ENCODE peak calls at places on chromosomes 13 and 19, in five cellular contexts. B, R, O, I and A are unnamed samples.

GRCh38 chr13:110054041-110054440 is 252.9 kb downstream of the COL4A1 start:
- DNase-seq in B (no peak), R (no peak), O (no peak), I (no peak), A (no peak)

GRCh38 chr13:66532146-66532545 is 698.0 kb downstream of the PCDH9 start:
- DNase-seq in B (no peak), R (no peak), O (no peak), I (no peak), A (no peak)

GRCh38 chr19:31058676-31059075 is 290.6 kb downstream of the TSHZ3 start:
- DNase-seq in B (no peak), R (no peak), O (no peak), I (no peak), A (no peak)

GRCh38 chr13:23794267-23795161 is 94.7 kb downstream of the MIPEP start:
- DNase-seq in B (no peak), R (no peak), O (no peak), I (no peak), A (peak; percentile 52)

GRCh38 chr19:28887920-28888618 is 324.9 kb downstream of the UQCRFS1 start:
- DNase-seq in B (no peak), R (no peak), O (no peak), I (peak; percentile 40), A (no peak)

GRCh38 chr19:12794196-12794921 is 3.1 kb downstream of the JUNB start:
- DNase-seq in B (no peak), R (no peak), O (no peak), I (no peak), A (no peak)

GRCh38 chr19:20422616-20423205 is 142.9 kb downstream of the ZNF737 start:
- DNase-seq in B (peak; percentile 38), R (no peak), O (no peak), I (no peak), A (no peak)

GRCh38 chr19:31386806-31387205 is 37.6 kb upstream of the TSHZ3 start:
- DNase-seq in B (no peak), R (no peak), O (no peak), I (no peak), A (no peak)

GRCh38 chr13:97408938-97409337 is 25.0 kb upstream of the RAP2A start:
- DNase-seq in B (no peak), R (no peak), O (no peak), I (no peak), A (no peak)

GRCh38 chr13:51520524-51520923 is 63.7 kb upstream of the WDFY2 start:
- DNase-seq in B (no peak), R (no peak), O (no peak), I (no peak), A (no peak)

GRCh38 chr13:33263976-33264619 is 21.5 kb downstream of the STARD13 start:
- DNase-seq in B (no peak), R (no peak), O (no peak), I (no peak), A (no peak)

GRCh38 chr13:27573265-27573664 is 47.1 kb downstream of the LNX2 start:
- DNase-seq in B (no peak), R (no peak), O (no peak), I (no peak), A (no peak)

GRCh38 chr19:50963381-50963780 is 6.0 kb downstream of the KLK6 start:
- DNase-seq in B (no peak), R (no peak), O (no peak), I (no peak), A (no peak)

GRCh38 chr19:17076539-17076919 is 952 bp downstream of the MYO9B start:
- DNase-seq in B (no peak), R (no peak), O (no peak), I (no peak), A (peak; percentile 58)

GRCh38 chr13:102677122-102677521 is 17.7 kb downstream of the METTL21C start:
- DNase-seq in B (no peak), R (no peak), O (no peak), I (no peak), A (no peak)

GRCh38 chr19:12364391-12365093 is 941 bp downstream of the ZNF442 start:
- DNase-seq in B (no peak), R (no peak), O (no peak), I (peak; percentile 27), A (peak; percentile 56)

GRCh38 chr19:926595-927043 is 784 bp downstream of the ARID3A start:
- DNase-seq in B (no peak), R (no peak), O (peak; percentile 67), I (no peak), A (peak; percentile 89)

GRCh38 chr19:928471-929259 is 2.8 kb downstream of the ARID3A start:
- DNase-seq in B (no peak), R (no peak), O (no peak), I (no peak), A (no peak)

GRCh38 chr19:927707-928401 is 2.0 kb downstream of the ARID3A start:
- DNase-seq in B (no peak), R (no peak), O (no peak), I (no peak), A (no peak)

GRCh38 chr19:925912-926594 is at the start of gene ARID3A:
- DNase-seq in B (no peak), R (no peak), O (peak; percentile 56), I (no peak), A (peak; percentile 95)

GRCh38 chr19:927044-927706 is 1.3 kb downstream of the ARID3A start:
- DNase-seq in B (no peak), R (no peak), O (peak; percentile 55), I (peak; percentile 75), A (peak; percentile 79)
- TF ChIP-seq CTCF in B (no peak), R (no peak), O (no peak), I (no peak), A (no peak)

GRCh38 chr13:91406619-91407018 is 8.2 kb downstream of the GPC5 start:
- DNase-seq in B (no peak), R (peak; percentile 37), O (no peak), I (no peak), A (peak; percentile 43)
- TF ChIP-seq CTCF in B (no peak), R (peak; percentile 67), O (no peak), I (no peak), A (peak; percentile 36)

GRCh38 chr13:88000787-88001186 is 329.6 kb downstream of the SLITRK5 start:
- DNase-seq in B (no peak), R (no peak), O (no peak), I (no peak), A (no peak)

GRCh38 chr13:88000239-88000638 is 329.1 kb downstream of the SLITRK5 start:
- DNase-seq in B (no peak), R (no peak), O (no peak), I (no peak), A (no peak)

GRCh38 chr13:87999791-88000190 is 328.6 kb downstream of the SLITRK5 start:
- DNase-seq in B (no peak), R (no peak), O (no peak), I (no peak), A (no peak)

GRCh38 chr13:87999141-87999765 is 328.1 kb downstream of the SLITRK5 start:
- DNase-seq in B (no peak), R (no peak), O (no peak), I (no peak), A (no peak)

GRCh38 chr13:88005188-88005587 is 334.0 kb downstream of the SLITRK5 start:
- DNase-seq in B (no peak), R (no peak), O (no peak), I (no peak), A (no peak)
- TF ChIP-seq CTCF in B (no peak), R (no peak), O (no peak), I (no peak), A (no peak)

GRCh38 chr13:41060723-41061074 is 610 bp upstream of the WBP4 start:
- DNase-seq in B (peak; percentile 92), R (peak; percentile 64), O (peak; percentile 84), I (peak; percentile 86), A (peak; percentile 75)
- TF ChIP-seq CTCF in B (no peak), R (no peak), O (no peak), I (no peak), A (no peak)